ENCODE peak calls at places on chromosomes 16 and 17, in four cellular contexts. X is neural progenitor cell, E is IMR-90, U is thyroid gland. Z is an unnamed sample.

GRCh38 chr16:71337631-71338030 is 20.9 kb upstream of the CALB2 start:
- DNase-seq in X (no peak), E (no peak), U (no peak), Z (no peak)

GRCh38 chr17:82367724-82368524 is 3.6 kb upstream of the UTS2R start:
- DNase-seq in X (no peak), E (peak), U (no peak), Z (no peak)

GRCh38 chr16:89373355-89374110 is 116.8 kb downstream of the ANKRD11 start:
- DNase-seq in X (no peak), E (peak), U (no peak), Z (no peak)

GRCh38 chr16:67528870-67529638 is 425 bp downstream of the RIPOR1 start:
- DNase-seq in X (peak), E (peak), U (peak), Z (no peak)

GRCh38 chr16:20689668-20690067 is 7.8 kb downstream of the ACSM1 start:
- DNase-seq in X (no peak), E (no peak), U (no peak), Z (no peak)

GRCh38 chr17:4658478-4659305 is 17.2 kb upstream of the ALOX15 start:
- DNase-seq in X (no peak), E (peak), U (no peak), Z (peak)

GRCh38 chr17:72266099-72266852 is 145.5 kb downstream of the SOX9 start:
- DNase-seq in X (no peak), E (no peak), U (no peak), Z (no peak)

GRCh38 chr17:27539152-27539551 is 82.9 kb downstream of the KSR1 start:
- DNase-seq in X (no peak), E (no peak), U (no peak), Z (no peak)

GRCh38 chr16:19284207-19284606 is 1.3 kb upstream of the CLEC19A start:
- DNase-seq in X (no peak), E (no peak), U (peak), Z (no peak)

GRCh38 chr16:84067640-84068039 is 25.0 kb upstream of the SLC38A8 start:
- DNase-seq in X (no peak), E (no peak), U (no peak), Z (no peak)
- H3K4me3 ChIP-seq in X (no peak), E (no peak), U (no peak), Z (no peak)

GRCh38 chr16:80330803-80331202 is 210.0 kb upstream of the DYNLRB2 start:
- DNase-seq in X (no peak), E (no peak), U (no peak), Z (no peak)
- H3K27ac ChIP-seq in X (no peak), E (no peak), U (no peak), Z (no peak)

GRCh38 chr17:44902135-44902760 is 3.0 kb upstream of the EFTUD2 start:
- DNase-seq in X (no peak), E (no peak), U (no peak), Z (no peak)

GRCh38 chr17:44899074-44899782 is at the start of gene EFTUD2:
- DNase-seq in X (peak), E (peak), U (peak), Z (peak)

GRCh38 chr17:44903012-44903685 is 3.9 kb upstream of the EFTUD2 start:
- DNase-seq in X (no peak), E (no peak), U (no peak), Z (no peak)

GRCh38 chr17:44900894-44901293 is 1.6 kb upstream of the EFTUD2 start:
- DNase-seq in X (no peak), E (peak), U (peak), Z (peak)

GRCh38 chr17:44901323-44901965 is 2.2 kb upstream of the EFTUD2 start:
- DNase-seq in X (no peak), E (peak), U (peak), Z (peak)
- TF ChIP-seq CTCF in X (no peak), E (peak), U (no peak), Z (peak)

DNA sequence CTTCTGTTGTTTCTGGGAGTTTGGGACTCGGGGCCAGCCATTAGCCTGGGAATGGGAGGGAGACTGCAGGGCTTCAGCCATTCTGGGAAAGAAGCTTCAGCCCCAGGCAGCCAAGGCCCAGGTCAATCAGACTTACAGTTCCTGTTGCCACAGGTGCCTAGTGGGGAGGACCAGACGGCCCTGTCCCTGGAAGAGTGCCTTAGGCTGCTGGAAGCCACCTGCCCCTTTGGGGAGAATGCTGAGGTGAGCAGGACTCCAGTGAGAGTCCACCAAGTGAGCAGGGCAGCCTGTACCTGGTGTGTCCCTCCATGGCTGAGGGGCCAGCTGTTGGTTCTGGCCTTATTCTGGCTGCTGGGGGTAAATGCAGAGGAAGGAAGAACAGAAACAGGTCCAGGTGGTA is 8.7 kb downstream of the NFE2L1 start:
- DNase-seq in X (no peak), E (no peak), U (no peak), Z (no peak)
- H3K4me3 ChIP-seq in X (no peak), E (no peak), U (no peak), Z (no peak)

DNA sequence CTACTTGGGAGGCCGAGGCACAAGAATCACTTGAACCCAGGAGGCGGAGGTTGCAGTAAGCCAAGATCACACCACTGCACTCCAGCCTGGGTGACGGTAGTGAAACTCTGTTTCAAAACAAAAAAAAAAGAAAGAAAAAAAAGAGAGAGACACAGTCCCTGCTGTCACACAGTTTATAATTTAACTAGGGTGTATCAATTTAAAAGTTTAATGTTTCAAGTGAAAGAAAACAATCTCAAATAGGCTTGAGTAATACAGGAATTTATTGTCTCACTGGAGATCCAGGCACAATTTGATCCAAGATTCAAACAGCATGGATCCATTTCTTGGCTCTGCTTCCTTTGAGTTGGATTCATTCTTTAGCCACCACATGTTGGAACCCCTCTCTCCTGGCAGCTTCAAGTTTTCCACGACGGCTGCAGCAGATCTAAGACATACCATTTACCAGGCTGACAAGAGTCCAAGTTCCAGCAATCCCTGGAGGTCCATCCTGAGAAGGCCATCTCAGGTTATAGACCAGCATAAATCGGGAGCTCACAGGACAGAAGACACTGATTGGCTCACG is 97.5 kb downstream of the YPEL2 start:
- DNase-seq in X (no peak), E (no peak), U (no peak), Z (no peak)
- H3K27ac ChIP-seq in X (no peak), E (no peak), U (peak), Z (no peak)

GRCh38 chr17:13957636-13958035 is 111.7 kb upstream of the COX10 start:
- DNase-seq in X (no peak), E (peak), U (no peak), Z (no peak)
- TF ChIP-seq CTCF in X (no peak), E (no peak), U (no peak), Z (no peak)

DNA sequence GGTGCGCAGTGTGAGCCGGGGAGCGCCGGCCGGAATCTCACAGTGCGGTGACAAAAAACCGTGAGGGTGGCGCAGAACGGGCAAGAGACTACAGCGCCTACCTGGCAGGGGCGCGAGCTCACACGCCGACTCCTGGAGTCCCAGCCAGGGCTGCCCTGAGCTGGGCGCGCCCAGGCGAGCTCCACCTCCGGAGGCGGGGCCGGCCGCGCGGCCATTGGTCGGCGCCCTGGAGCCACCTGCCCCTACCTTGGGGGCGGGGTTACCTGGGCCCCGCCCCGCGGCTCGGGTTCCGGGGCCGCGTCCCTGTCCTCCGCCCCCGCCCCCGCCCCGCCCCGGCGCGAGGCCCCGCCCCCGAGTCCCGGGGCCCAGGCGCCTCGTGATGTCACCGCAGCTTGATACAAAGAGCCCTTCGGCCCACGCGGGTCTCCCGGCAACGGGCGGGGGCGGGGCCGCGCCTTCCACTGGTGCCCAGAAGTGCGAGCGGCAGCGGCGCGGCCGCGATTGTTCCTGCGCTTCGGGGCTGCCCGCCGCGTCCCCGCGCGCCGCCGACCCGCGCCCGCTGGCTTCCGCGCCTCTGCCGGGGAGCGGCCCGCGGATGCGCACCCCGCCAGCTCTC is 96.3 kb downstream of the RAB11FIP4 start:
- DNase-seq in X (peak), E (peak), U (peak), Z (no peak)
- H3K4me3 ChIP-seq in X (peak), E (peak), U (peak), Z (peak)

GRCh38 chr17:8186787-8187516 is 3.0 kb downstream of the BORCS6 start:
- DNase-seq in X (peak), E (peak), U (peak), Z (peak)

GRCh38 chr17:8186446-8186786 is 3.6 kb downstream of the BORCS6 start:
- DNase-seq in X (no peak), E (no peak), U (no peak), Z (no peak)

GRCh38 chr17:8187517-8188407 is 2.2 kb downstream of the BORCS6 start:
- DNase-seq in X (peak), E (peak), U (peak), Z (peak)

GRCh38 chr17:8188408-8188839 is 1.6 kb downstream of the BORCS6 start:
- DNase-seq in X (no peak), E (no peak), U (no peak), Z (no peak)

DNA sequence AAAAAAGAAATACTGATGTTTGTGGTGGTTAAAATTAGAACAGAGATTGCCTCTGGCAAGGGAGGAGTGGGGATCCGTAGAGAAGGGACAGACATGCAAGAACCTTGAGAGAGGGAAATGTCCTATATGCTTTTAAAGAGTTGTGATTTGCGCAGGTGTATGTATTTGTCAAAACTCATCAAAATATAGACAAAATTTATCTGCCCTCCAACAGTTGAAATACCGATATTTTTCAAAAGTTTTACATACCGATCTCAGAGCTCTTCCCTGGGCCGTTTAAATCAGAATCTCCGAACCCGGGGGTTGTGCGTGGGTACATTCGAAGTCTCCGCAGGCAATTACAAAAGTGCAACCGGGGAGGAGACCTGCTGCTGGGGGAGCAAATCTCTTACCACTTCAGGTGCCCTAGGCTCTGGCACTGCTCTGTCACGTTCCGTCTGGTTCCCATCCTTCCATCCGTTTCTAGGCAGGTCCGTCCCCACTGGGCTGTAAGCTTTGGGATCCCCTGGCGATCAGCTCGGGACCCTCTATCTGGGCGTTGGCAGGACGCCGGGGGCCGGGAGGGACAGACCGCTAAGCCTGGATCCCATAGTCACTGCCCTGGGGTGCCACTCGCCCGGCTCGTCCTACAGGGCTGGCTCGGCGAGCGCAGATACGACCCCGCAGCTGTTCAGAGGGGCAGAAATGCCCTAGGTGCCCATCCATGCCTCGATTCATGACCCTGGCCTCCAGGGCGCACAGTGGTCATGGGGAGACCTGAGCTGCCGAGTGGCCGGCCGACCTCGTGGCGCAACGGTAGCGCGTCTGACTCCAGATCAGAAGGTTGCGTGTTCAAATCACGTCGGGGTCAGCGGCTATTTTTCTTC is 4.2 kb downstream of the BORCS6 start:
- DNase-seq in X (peak), E (peak), U (peak), Z (peak)
- H3K27ac ChIP-seq in X (no peak), E (peak), U (peak), Z (peak)

Z was measured in AG04450.